ENCODE peak calls at places on chromosomes 4 and X, in eight cellular contexts. One of them, this sample, is unnamed.

GRCh38 chrX:29962061-29962460 is 253.3 kb upstream of the MAGEB2 start:
- DNase-seq in IMR-90: no peak
- DNase-seq in Peyer's patch: no peak
- DNase-seq in OCI-LY7: no peak
- DNase-seq in pancreas: no peak
- DNase-seq in kidney: no peak
- DNase-seq in lung: no peak
- DNase-seq in tibial nerve: no peak
- DNase-seq in this sample: no peak

GRCh38 chr4:129350800-129351199 is 254.8 kb downstream of the C4orf33 start:
- DNase-seq in OCI-LY7: no peak
- DNase-seq in kidney: no peak
- DNase-seq in lung: peak; percentile 39
- DNase-seq in tibial nerve: no peak
- DNase-seq in IMR-90: no peak
- DNase-seq in pancreas: no peak
- DNase-seq in Peyer's patch: no peak
- DNase-seq in this sample: no peak

GRCh38 chrX:45344597-45344996 is 143.9 kb upstream of the DIPK2B start:
- DNase-seq in tibial nerve: no peak
- DNase-seq in pancreas: no peak
- DNase-seq in OCI-LY7: no peak
- DNase-seq in Peyer's patch: no peak
- DNase-seq in lung: no peak
- DNase-seq in kidney: no peak
- DNase-seq in IMR-90: peak; percentile 81
- DNase-seq in this sample: no peak

GRCh38 chr4:8920289-8920965 is 48.8 kb upstream of the HMX1 start:
- DNase-seq in kidney: peak; percentile 57
- DNase-seq in lung: no peak
- DNase-seq in tibial nerve: no peak
- DNase-seq in Peyer's patch: peak; percentile 24
- DNase-seq in OCI-LY7: no peak
- DNase-seq in pancreas: no peak
- DNase-seq in IMR-90: no peak
- DNase-seq in this sample: peak; percentile 2

GRCh38 chr4:82045267-82045666 is 328.5 kb downstream of the HNRNPD start:
- DNase-seq in pancreas: no peak
- DNase-seq in tibial nerve: no peak
- DNase-seq in Peyer's patch: no peak
- DNase-seq in kidney: no peak
- DNase-seq in IMR-90: no peak
- DNase-seq in OCI-LY7: no peak
- DNase-seq in lung: no peak
- DNase-seq in this sample: no peak

GRCh38 chr4:173420324-173420752 is 21.4 kb upstream of the SCRG1 start:
- DNase-seq in pancreas: no peak
- DNase-seq in Peyer's patch: no peak
- DNase-seq in IMR-90: peak; percentile 28
- DNase-seq in lung: no peak
- DNase-seq in tibial nerve: no peak
- DNase-seq in OCI-LY7: peak; percentile 35
- DNase-seq in kidney: no peak
- DNase-seq in this sample: no peak

GRCh38 chr4:6410078-6410477 is 62.3 kb downstream of the PPP2R2C start:
- DNase-seq in Peyer's patch: no peak
- DNase-seq in IMR-90: no peak
- DNase-seq in OCI-LY7: no peak
- DNase-seq in tibial nerve: no peak
- DNase-seq in pancreas: no peak
- DNase-seq in lung: no peak
- DNase-seq in kidney: peak; percentile 41
- DNase-seq in this sample: no peak

GRCh38 chrX:19953145-19953544 is 37.7 kb downstream of the BCLAF3 start:
- DNase-seq in lung: no peak
- DNase-seq in tibial nerve: no peak
- DNase-seq in Peyer's patch: no peak
- DNase-seq in pancreas: no peak
- DNase-seq in IMR-90: no peak
- DNase-seq in kidney: no peak
- DNase-seq in OCI-LY7: peak; percentile 8
- DNase-seq in this sample: no peak

GRCh38 chr4:14783011-14783877 is 219.0 kb upstream of the CPEB2 start:
- DNase-seq in tibial nerve: no peak
- DNase-seq in pancreas: no peak
- DNase-seq in OCI-LY7: no peak
- DNase-seq in kidney: no peak
- DNase-seq in IMR-90: peak; percentile 40
- DNase-seq in Peyer's patch: no peak
- DNase-seq in lung: no peak
- DNase-seq in this sample: no peak

GRCh38 chrX:20712811-20713210 is 446.1 kb upstream of the RPS6KA3 start:
- DNase-seq in tibial nerve: no peak
- DNase-seq in IMR-90: no peak
- DNase-seq in Peyer's patch: no peak
- DNase-seq in lung: no peak
- DNase-seq in pancreas: no peak
- DNase-seq in kidney: no peak
- DNase-seq in OCI-LY7: no peak
- DNase-seq in this sample: no peak

GRCh38 chrX:41457618-41458192 is 10.6 kb downstream of the NYX start:
- DNase-seq in IMR-90: no peak
- DNase-seq in tibial nerve: no peak
- DNase-seq in Peyer's patch: no peak
- DNase-seq in OCI-LY7: peak; percentile 40
- DNase-seq in lung: no peak
- DNase-seq in kidney: peak; percentile 19
- DNase-seq in pancreas: no peak
- DNase-seq in this sample: no peak

GRCh38 chr4:127249066-127249766 is 383.5 kb upstream of the INTU start:
- DNase-seq in pancreas: no peak
- DNase-seq in tibial nerve: no peak
- DNase-seq in lung: no peak
- DNase-seq in Peyer's patch: no peak
- DNase-seq in IMR-90: peak; percentile 54
- DNase-seq in kidney: no peak
- DNase-seq in OCI-LY7: no peak
- DNase-seq in this sample: no peak
- H3K27ac ChIP-seq in pancreas: no peak overlapping the region
- H3K27ac ChIP-seq in tibial nerve: no peak overlapping the region
- H3K27ac ChIP-seq in lung: no peak overlapping the region
- H3K27ac ChIP-seq in Peyer's patch: no peak overlapping the region
- H3K27ac ChIP-seq in IMR-90: no peak overlapping the region
- H3K27ac ChIP-seq in kidney: no peak overlapping the region
- H3K27ac ChIP-seq in OCI-LY7: no peak overlapping the region
- H3K27ac ChIP-seq in this sample: no peak overlapping the region

DNA sequence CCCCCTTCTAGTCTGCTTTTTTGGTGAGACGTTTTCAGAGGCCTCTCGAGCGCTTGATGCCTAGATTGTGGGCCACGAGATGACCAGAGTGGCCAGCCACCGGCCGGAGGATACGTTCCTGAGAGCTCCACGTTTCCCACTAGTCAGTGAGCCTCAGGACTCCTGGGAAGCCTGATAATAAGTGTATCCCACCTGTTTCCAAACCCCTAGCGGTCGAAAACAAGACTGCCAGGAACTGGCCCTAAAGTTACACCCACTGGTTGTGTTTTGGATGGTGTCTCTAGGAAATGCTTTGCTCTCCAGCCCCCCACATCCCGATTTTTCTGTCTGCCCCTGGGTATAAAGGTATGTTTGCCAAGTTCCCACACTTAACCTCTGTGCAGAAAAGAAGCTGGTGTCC is 4.6 kb upstream of the RS1 start:
- DNase-seq in OCI-LY7: no peak
- DNase-seq in kidney: no peak
- DNase-seq in IMR-90: peak; percentile 5
- DNase-seq in pancreas: no peak
- DNase-seq in lung: no peak
- DNase-seq in Peyer's patch: no peak
- DNase-seq in tibial nerve: no peak
- DNase-seq in this sample: no peak
- TF ChIP-seq CTCF in OCI-LY7: no peak
- TF ChIP-seq CTCF in kidney: peak; percentile 3
- TF ChIP-seq CTCF in IMR-90: peak; percentile 30
- TF ChIP-seq CTCF in pancreas: no peak
- TF ChIP-seq CTCF in lung: no peak
- TF ChIP-seq CTCF in Peyer's patch: no peak
- TF ChIP-seq CTCF in tibial nerve: no peak
- TF ChIP-seq CTCF in this sample: no peak

DNA sequence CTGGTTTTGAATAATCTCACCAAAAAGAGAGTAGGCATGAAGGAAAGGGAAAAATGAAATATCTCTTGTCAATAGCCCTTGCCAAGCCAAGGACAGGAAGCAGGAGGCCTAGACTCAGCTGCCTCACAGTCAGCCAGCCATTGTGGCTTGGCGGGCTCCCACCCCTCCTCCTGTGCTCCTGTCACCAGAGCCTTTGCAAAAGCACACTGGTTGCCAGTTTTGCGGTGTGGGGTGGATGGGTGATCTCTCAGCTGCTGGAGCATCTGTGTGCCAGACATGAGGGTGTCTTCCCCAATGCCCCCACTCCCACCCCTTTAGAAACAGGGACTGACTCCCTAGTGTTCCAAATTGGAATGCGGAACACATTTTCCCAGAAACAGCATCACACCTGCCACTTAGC is 26.1 kb downstream of the ARHGEF6 start:
- DNase-seq in tibial nerve: no peak
- DNase-seq in OCI-LY7: no peak
- DNase-seq in lung: no peak
- DNase-seq in IMR-90: no peak
- DNase-seq in pancreas: no peak
- DNase-seq in Peyer's patch: no peak
- DNase-seq in kidney: no peak
- DNase-seq in this sample: peak; percentile 3
- H3K27ac ChIP-seq in tibial nerve: no peak overlapping the region
- H3K27ac ChIP-seq in OCI-LY7: no peak overlapping the region
- H3K27ac ChIP-seq in lung: no peak overlapping the region
- H3K27ac ChIP-seq in IMR-90: no peak overlapping the region
- H3K27ac ChIP-seq in pancreas: no peak overlapping the region
- H3K27ac ChIP-seq in Peyer's patch: no peak overlapping the region
- H3K27ac ChIP-seq in kidney: no peak overlapping the region
- H3K27ac ChIP-seq in this sample: no peak overlapping the region

GRCh38 chr4:181968371-181968770 is 274.8 kb upstream of the TENM3 start:
- DNase-seq in OCI-LY7: no peak
- DNase-seq in lung: no peak
- DNase-seq in Peyer's patch: no peak
- DNase-seq in IMR-90: peak; percentile 83
- DNase-seq in tibial nerve: no peak
- DNase-seq in pancreas: no peak
- DNase-seq in kidney: no peak
- DNase-seq in this sample: no peak

GRCh38 chr4:181967401-181967800 is 275.8 kb upstream of the TENM3 start:
- DNase-seq in kidney: no peak
- DNase-seq in lung: no peak
- DNase-seq in OCI-LY7: no peak
- DNase-seq in tibial nerve: no peak
- DNase-seq in IMR-90: no peak
- DNase-seq in Peyer's patch: no peak
- DNase-seq in pancreas: no peak
- DNase-seq in this sample: no peak

GRCh38 chr4:181962321-181962720 is 280.9 kb upstream of the TENM3 start:
- DNase-seq in pancreas: no peak
- DNase-seq in tibial nerve: no peak
- DNase-seq in kidney: no peak
- DNase-seq in lung: no peak
- DNase-seq in OCI-LY7: no peak
- DNase-seq in Peyer's patch: no peak
- DNase-seq in IMR-90: no peak
- DNase-seq in this sample: no peak

GRCh38 chr4:181966084-181966483 is 277.1 kb upstream of the TENM3 start:
- DNase-seq in kidney: no peak
- DNase-seq in lung: no peak
- DNase-seq in IMR-90: peak; percentile 68
- DNase-seq in pancreas: no peak
- DNase-seq in Peyer's patch: no peak
- DNase-seq in tibial nerve: no peak
- DNase-seq in OCI-LY7: no peak
- DNase-seq in this sample: no peak

GRCh38 chr4:181964731-181965130 is 278.5 kb upstream of the TENM3 start:
- DNase-seq in tibial nerve: no peak
- DNase-seq in pancreas: no peak
- DNase-seq in IMR-90: no peak
- DNase-seq in OCI-LY7: no peak
- DNase-seq in kidney: no peak
- DNase-seq in Peyer's patch: no peak
- DNase-seq in lung: no peak
- DNase-seq in this sample: no peak
- TF ChIP-seq CTCF in tibial nerve: no peak
- TF ChIP-seq CTCF in pancreas: no peak
- TF ChIP-seq CTCF in IMR-90: no peak
- TF ChIP-seq CTCF in OCI-LY7: no peak
- TF ChIP-seq CTCF in kidney: no peak
- TF ChIP-seq CTCF in Peyer's patch: no peak
- TF ChIP-seq CTCF in lung: no peak
- TF ChIP-seq CTCF in this sample: no peak

This sample was measured in prostate gland.